ENCODE peak calls at places on chromosomes 11 and 22, in eight cellular contexts. Q, B, G, M, L, Y, F and D are unnamed samples.

GRCh38 chr11:77230878-77231605 is 70.4 kb downstream of the GDPD4 start:
- DNase-seq in Y (no peak), Q (no peak), G (no peak), M (no peak), B (no peak), F (no peak), L (no peak), D (no peak)

GRCh38 chr22:48393041-48393370 is 1434.7 kb downstream of the BRD1 start:
- DNase-seq in M (no peak), B (no peak), Q (no peak), L (no peak), F (no peak), G (no peak), Y (no peak), D (no peak)

GRCh38 chr22:46018859-46019258 is 41.9 kb upstream of the WNT7B start:
- DNase-seq in G (no peak), L (no peak), B (no peak), F (no peak), Q (no peak), M (peak), Y (no peak), D (no peak)

GRCh38 chr22:20219667-20220628 is 48.2 kb downstream of the RTN4R start:
- DNase-seq in Y (no peak), F (no peak), B (no peak), M (peak), G (no peak), L (no peak), Q (no peak), D (no peak)

GRCh38 chr11:131537196-131537595 is 166.8 kb downstream of the NTM start:
- DNase-seq in B (no peak), G (no peak), Y (no peak), M (no peak), Q (no peak), L (no peak), F (no peak), D (no peak)

GRCh38 chr11:95985174-95985808 is 61.4 kb upstream of the MTMR2 start:
- DNase-seq in F (no peak), L (no peak), Q (no peak), Y (no peak), G (no peak), B (no peak), M (peak), D (peak)

GRCh38 chr11:1983601-1983961 is 14.1 kb downstream of the H19 start:
- DNase-seq in M (peak), G (no peak), L (no peak), F (no peak), B (no peak), Q (no peak), Y (no peak), D (no peak)

GRCh38 chr22:31400023-31400397 is 606 bp downstream of the DRG1 start:
- DNase-seq in B (no peak), F (no peak), G (no peak), Q (no peak), L (no peak), Y (no peak), M (no peak), D (peak)

GRCh38 chr11:119346605-119347004 is at the start of gene MFRP:
- DNase-seq in G (no peak), B (no peak), M (no peak), Q (no peak), F (no peak), Y (no peak), L (no peak), D (no peak)

GRCh38 chr11:44133335-44133946 is 38.0 kb downstream of the EXT2 start:
- DNase-seq in L (no peak), M (peak), Y (no peak), Q (no peak), B (peak), F (no peak), G (peak), D (peak)

GRCh38 chr11:67367836-67368227 is 5.6 kb downstream of the CLCF1 start:
- DNase-seq in Q (no peak), M (no peak), F (no peak), B (no peak), L (no peak), G (no peak), Y (no peak), D (no peak)

GRCh38 chr11:47213985-47214564 is 699 bp upstream of the DDB2 start:
- DNase-seq in M (peak), Q (peak), G (peak), Y (peak), L (peak), B (peak), F (peak), D (peak)

GRCh38 chr11:31820438-31820818 is 9.3 kb upstream of the PAX6 start:
- DNase-seq in M (no peak), L (no peak), F (no peak), Q (no peak), B (no peak), Y (no peak), G (no peak), D (no peak)

GRCh38 chr22:36125994-36126531 is 34.5 kb downstream of the APOL3 start:
- DNase-seq in F (no peak), Y (no peak), G (no peak), L (no peak), B (no peak), Q (no peak), M (no peak), D (no peak)

GRCh38 chr11:15775051-15775541 is 581.2 kb downstream of the SOX6 start:
- DNase-seq in M (no peak), L (peak), Q (no peak), G (no peak), Y (no peak), B (no peak), F (no peak), D (no peak)

GRCh38 chr11:112277029-112277428 is 16.4 kb upstream of the PLET1 start:
- DNase-seq in L (no peak), M (no peak), Y (no peak), Q (no peak), B (no peak), F (no peak), G (no peak), D (no peak)

GRCh38 chr11:117818036-117818858 is 6.3 kb downstream of the FXYD2 start:
- DNase-seq in B (no peak), Y (no peak), F (peak), G (no peak), M (peak), Q (no peak), L (no peak), D (no peak)

GRCh38 chr11:43943357-43943930 is 1.0 kb downstream of the C11orf96 start:
- DNase-seq in Y (no peak), M (no peak), G (no peak), L (no peak), Q (no peak), B (no peak), F (peak), D (no peak)

GRCh38 chr11:17845431-17845881 is 110.9 kb downstream of the KCNC1 start:
- DNase-seq in M (no peak), Q (no peak), F (no peak), B (peak), G (no peak), Y (peak), L (no peak), D (peak)

GRCh38 chr22:40348025-40348658 is 1.8 kb downstream of the ADSL start:
- DNase-seq in M (peak), Q (no peak), F (peak), Y (no peak), B (peak), L (no peak), G (peak), D (peak)

GRCh38 chr11:132718711-132719641 is 813.3 kb downstream of the OPCML start:
- DNase-seq in G (no peak), Q (peak), Y (no peak), L (no peak), M (no peak), F (no peak), B (peak), D (no peak)

GRCh38 chr22:27836181-27836580 is 34.6 kb upstream of the MN1 start:
- DNase-seq in Q (no peak), F (no peak), Y (no peak), L (no peak), B (peak), M (no peak), G (no peak), D (no peak)

GRCh38 chr11:11793073-11793472 is 48.7 kb upstream of the USP47 start:
- DNase-seq in L (no peak), B (no peak), G (no peak), F (no peak), Q (no peak), Y (no peak), M (no peak), D (no peak)

GRCh38 chr11:116079580-116079979 is 575.4 kb upstream of the CADM1 start:
- DNase-seq in L (no peak), B (no peak), M (no peak), F (no peak), Y (no peak), Q (no peak), G (no peak), D (no peak)

GRCh38 chr11:40281055-40281580 is 1178.3 kb downstream of the LRRC4C start:
- DNase-seq in B (no peak), Q (no peak), L (no peak), M (no peak), G (peak), F (no peak), Y (no peak), D (no peak)

GRCh38 chr11:68340003-68340767 is 27.8 kb downstream of the LRP5 start:
- DNase-seq in G (no peak), L (no peak), B (no peak), M (no peak), Y (no peak), Q (no peak), F (no peak), D (no peak)

GRCh38 chr11:7576671-7577225 is 62.9 kb downstream of the PPFIBP2 start:
- DNase-seq in B (peak), G (no peak), M (no peak), F (peak), Y (no peak), Q (no peak), L (peak), D (peak)